ENCODE peak calls at places on chromosomes 7 and 10, in seven cellular contexts. S is colonic mucosa, L is psoas muscle, R is adrenal gland, D is left ventricle myocardium inferior, V is tibial nerve, E is neuronal stem cell. B is an unnamed sample. For H3K27me3 and H3K4me1, the result is how much of the 10 kb centered on the place peaks cover.

GRCh38 chr10:9342865-9343450 is 1288.5 kb downstream of the GATA3 start:
- DNase-seq in S (no peak), L (no peak), R (no peak), D (no peak), V (no peak), E (peak), B (no peak)

GRCh38 chr7:1640376-1641172 is 29.5 kb upstream of the ELFN1 start:
- DNase-seq in S (no peak), L (no peak), R (no peak), D (no peak), V (no peak), E (no peak), B (no peak)

GRCh38 chr10:24872049-24872789 is 80.2 kb downstream of the PRTFDC1 start:
- DNase-seq in S (no peak), L (no peak), R (peak), D (no peak), V (no peak), E (no peak), B (no peak)

GRCh38 chr10:42962902-42963231 is 114.0 kb upstream of the RET start:
- DNase-seq in S (no peak), L (peak), R (no peak), D (peak), V (no peak), E (no peak), B (peak)

GRCh38 chr10:113610636-113611601 is 52.9 kb downstream of the NRAP start:
- DNase-seq in S (no peak), L (no peak), R (no peak), D (no peak), V (no peak), E (no peak), B (no peak)

GRCh38 chr7:26627871-26628270 is 236.5 kb downstream of the SKAP2 start:
- DNase-seq in S (no peak), L (no peak), R (no peak), D (no peak), V (no peak), E (no peak), B (no peak)

GRCh38 chr10:75640803-75641202 is 209.4 kb downstream of the LRMDA start:
- DNase-seq in S (peak), L (no peak), R (no peak), D (no peak), V (no peak), E (no peak), B (no peak)

GRCh38 chr7:131108212-131108980 is 219.3 kb upstream of the MKLN1 start:
- DNase-seq in S (peak), L (peak), R (no peak), D (no peak), V (no peak), E (no peak), B (no peak)

GRCh38 chr7:27459021-27459728 is 203.5 kb downstream of the HIBADH start:
- DNase-seq in S (no peak), L (no peak), R (peak), D (no peak), V (no peak), E (no peak), B (no peak)

DNA sequence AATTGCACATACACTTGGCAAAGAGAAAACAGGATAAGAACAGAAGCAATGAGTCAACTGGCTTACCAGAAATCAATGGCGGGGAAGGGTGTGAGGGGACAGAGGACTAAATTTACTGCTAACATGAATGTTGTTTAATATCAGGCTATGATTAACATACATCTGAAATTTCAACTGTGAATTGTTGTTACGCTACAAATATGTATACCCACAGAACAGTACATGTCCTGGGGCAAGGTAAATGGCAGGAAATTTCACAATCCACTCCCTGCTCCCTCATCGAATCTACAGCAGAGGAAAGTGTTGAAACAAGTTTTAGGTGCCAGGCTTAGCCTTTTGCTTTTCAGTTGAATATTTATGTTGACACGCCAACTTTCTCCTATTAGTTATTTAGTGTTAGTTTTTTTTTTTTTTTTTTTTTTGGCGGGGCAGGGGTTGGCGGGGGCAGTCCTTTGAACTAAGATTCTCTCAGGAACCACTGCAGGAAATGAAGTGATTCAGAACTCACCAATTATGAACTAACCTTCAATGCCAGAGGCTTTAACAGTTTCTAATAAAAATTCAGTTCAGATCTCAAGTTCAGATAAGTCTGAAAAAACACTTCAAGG is 99.0 kb downstream of the UBE2H start:
- DNase-seq in S (no peak), L (no peak), R (no peak), D (no peak), V (no peak), E (no peak), B (no peak)
- H3K27ac ChIP-seq in S (no peak), L (peak), R (peak), D (peak), V (no peak), E (no peak), B (peak)

DNA sequence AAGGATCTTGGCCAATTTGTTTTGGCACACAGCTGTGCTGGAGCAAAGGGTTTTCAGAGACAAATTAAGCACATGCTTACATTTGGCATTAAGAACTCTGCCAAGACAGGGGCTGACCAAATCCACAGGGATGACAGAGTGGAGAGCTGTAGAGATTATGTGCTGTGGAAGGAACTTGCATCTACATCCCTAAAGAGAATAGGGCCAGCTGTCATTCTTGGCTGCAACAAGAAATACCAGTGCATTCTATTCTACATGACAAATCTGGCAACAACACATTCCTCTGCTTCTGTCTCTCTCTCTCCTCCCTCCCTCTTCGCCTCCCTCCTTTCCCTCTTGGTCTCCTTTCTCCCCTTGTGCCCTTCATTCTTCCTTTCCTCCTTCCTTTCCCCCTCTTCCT is 75.6 kb downstream of the POM121L12 start:
- DNase-seq in S (no peak), L (no peak), R (no peak), D (no peak), V (no peak), E (no peak), B (no peak)
- H3K27me3 ChIP-seq in S (under half), L (under half), R (under half), D (under half), V (under half), E (under half), B (under half)

GRCh38 chr7:23469150-23469960 is 936 bp downstream of the IGF2BP3 start:
- DNase-seq in S (no peak), L (no peak), R (no peak), D (no peak), V (no peak), E (no peak), B (no peak)
- H3K4me1 ChIP-seq in S (under half), L (under half), R (under half), D (half or more), V (under half), E (under half), B (half or more)

DNA sequence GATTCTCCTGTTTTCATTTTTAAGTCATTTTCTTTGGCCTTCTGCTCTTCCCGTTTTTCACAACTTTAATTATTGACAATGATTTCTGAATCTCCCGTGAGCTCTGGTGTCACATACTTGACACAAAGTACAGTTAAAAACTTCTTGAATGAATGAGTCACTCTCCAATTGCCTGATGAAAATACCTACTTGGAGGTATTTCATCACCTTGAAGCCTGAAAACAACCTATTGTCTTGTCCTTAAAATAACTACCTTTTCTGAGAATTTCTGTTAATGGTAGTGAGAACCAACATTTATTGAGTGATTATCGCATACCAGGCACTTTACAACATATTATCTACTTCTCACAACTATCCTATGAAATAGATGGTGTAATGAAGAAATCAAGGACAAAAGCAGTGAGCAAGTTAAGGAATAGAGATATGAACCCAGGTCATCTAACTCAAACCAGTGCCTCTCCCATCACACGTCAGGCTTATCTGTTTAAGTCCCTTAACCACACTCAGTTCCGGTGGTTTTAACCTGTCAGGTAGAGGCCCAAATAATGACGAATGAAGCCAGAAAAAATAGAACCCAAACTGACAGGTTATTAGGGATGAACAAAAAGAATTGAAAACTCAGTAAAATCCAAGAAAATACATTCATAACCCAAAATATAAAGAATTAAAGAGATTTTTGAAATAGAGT is 11.6 kb downstream of the BET1 start:
- DNase-seq in S (no peak), L (no peak), R (no peak), D (no peak), V (no peak), E (no peak), B (no peak)
- H3K27ac ChIP-seq in S (no peak), L (no peak), R (no peak), D (no peak), V (no peak), E (no peak), B (no peak)

B was measured in right atrium auricular region.